ENCODE peak calls at places on chromosomes 3 and 15, in six cellular contexts. P is endothelial cell, S is PC-3, O is tibial nerve, I is IMR-90, J is dorsolateral prefrontal cortex. K is an unnamed sample.

GRCh38 chr3:183249006-183249718 is 3.9 kb upstream of the B3GNT5 start:
- DNase-seq in P (no peak), S (no peak), O (no peak), I (no peak), J (no peak), K (no peak)

GRCh38 chr15:50137893-50138292 is 18.9 kb upstream of the ATP8B4 start:
- DNase-seq in P (no peak), S (no peak), O (no peak), I (peak), J (no peak), K (no peak)

GRCh38 chr3:73716418-73716817 is 91.7 kb upstream of the PDZRN3 start:
- DNase-seq in P (no peak), S (peak), O (no peak), I (peak), J (no peak), K (no peak)

GRCh38 chr15:88745696-88746095 is 57.5 kb upstream of the ACAN start:
- DNase-seq in P (no peak), S (peak), O (no peak), I (peak), J (no peak), K (no peak)

GRCh38 chr15:68484696-68485400 is 52.9 kb upstream of the ITGA11 start:
- DNase-seq in P (no peak), S (no peak), O (no peak), I (peak), J (no peak), K (no peak)

GRCh38 chr15:96487245-96487644 is 156.7 kb downstream of the NR2F2 start:
- DNase-seq in P (no peak), S (no peak), O (no peak), I (no peak), J (no peak), K (no peak)

GRCh38 chr3:156898296-156898880 is 72.2 kb downstream of the LEKR1 start:
- DNase-seq in P (no peak), S (no peak), O (no peak), I (no peak), J (no peak), K (no peak)

GRCh38 chr3:54071596-54071995 is 50.8 kb upstream of the CACNA2D3 start:
- DNase-seq in P (no peak), S (no peak), O (no peak), I (no peak), J (no peak), K (no peak)

GRCh38 chr3:197297020-197297419 is 1.4 kb downstream of the DLG1 start:
- DNase-seq in P (no peak), S (peak), O (no peak), I (no peak), J (no peak), K (no peak)

GRCh38 chr3:42507252-42507651 is 4.8 kb downstream of the VIPR1 start:
- DNase-seq in P (no peak), S (peak), O (no peak), I (no peak), J (peak), K (no peak)

GRCh38 chr15:81098884-81099601 is 35.0 kb upstream of the CFAP161 start:
- DNase-seq in P (peak), S (no peak), O (no peak), I (peak), J (no peak), K (no peak)

GRCh38 chr3:158097571-158098553 is 8.4 kb downstream of the SHOX2 start:
- DNase-seq in P (peak), S (peak), O (no peak), I (peak), J (peak), K (peak)

GRCh38 chr3:187186801-187187421 is 10.4 kb upstream of the RTP1 start:
- DNase-seq in P (no peak), S (peak), O (no peak), I (peak), J (no peak), K (no peak)

GRCh38 chr15:26081758-26082068 is 218.6 kb upstream of the ATP10A start:
- DNase-seq in P (no peak), S (no peak), O (no peak), I (no peak), J (no peak), K (no peak)

GRCh38 chr3:84547207-84547606 is 411.6 kb upstream of the CADM2 start:
- DNase-seq in P (no peak), S (peak), O (no peak), I (no peak), J (no peak), K (no peak)

GRCh38 chr3:156776046-156776445 is 50.1 kb upstream of the LEKR1 start:
- DNase-seq in P (peak), S (no peak), O (no peak), I (no peak), J (no peak), K (no peak)

GRCh38 chr15:25345943-25346342 is 92.9 kb downstream of the UBE3A start:
- DNase-seq in P (peak), S (no peak), O (no peak), I (peak), J (peak), K (no peak)

GRCh38 chr3:17009831-17010230 is 125.1 kb downstream of the PLCL2 start:
- DNase-seq in P (no peak), S (no peak), O (no peak), I (no peak), J (no peak), K (no peak)

GRCh38 chr3:139296141-139296718 is 47.6 kb upstream of the MRPS22 start:
- DNase-seq in P (no peak), S (no peak), O (no peak), I (no peak), J (no peak), K (no peak)

GRCh38 chr3:120536642-120537041 is 59.5 kb upstream of the NDUFB4 start:
- DNase-seq in P (no peak), S (no peak), O (no peak), I (no peak), J (no peak), K (no peak)

GRCh38 chr3:28348286-28348636 is 260 bp upstream of the ZCWPW2 start:
- DNase-seq in P (no peak), S (no peak), O (no peak), I (peak), J (peak), K (no peak)

GRCh38 chr3:28347374-28348285 is 891 bp upstream of the ZCWPW2 start:
- DNase-seq in P (no peak), S (peak), O (no peak), I (peak), J (peak), K (no peak)

GRCh38 chr3:28348637-28349396 is at the start of the genes AZI2 and ZCWPW2:
- DNase-seq in P (peak), S (peak), O (peak), I (peak), J (peak), K (peak)

GRCh38 chr3:28345690-28346089 is 2.8 kb upstream of the ZCWPW2 start:
- DNase-seq in P (no peak), S (no peak), O (no peak), I (no peak), J (no peak), K (no peak)

GRCh38 chr3:28349397-28350000 is 875 bp upstream of the AZI2 start:
- DNase-seq in P (no peak), S (peak), O (peak), I (peak), J (peak), K (no peak)
- TF ChIP-seq CTCF in P (no peak), S (peak), O (no peak), I (no peak), J (no peak), K (no peak)

DNA sequence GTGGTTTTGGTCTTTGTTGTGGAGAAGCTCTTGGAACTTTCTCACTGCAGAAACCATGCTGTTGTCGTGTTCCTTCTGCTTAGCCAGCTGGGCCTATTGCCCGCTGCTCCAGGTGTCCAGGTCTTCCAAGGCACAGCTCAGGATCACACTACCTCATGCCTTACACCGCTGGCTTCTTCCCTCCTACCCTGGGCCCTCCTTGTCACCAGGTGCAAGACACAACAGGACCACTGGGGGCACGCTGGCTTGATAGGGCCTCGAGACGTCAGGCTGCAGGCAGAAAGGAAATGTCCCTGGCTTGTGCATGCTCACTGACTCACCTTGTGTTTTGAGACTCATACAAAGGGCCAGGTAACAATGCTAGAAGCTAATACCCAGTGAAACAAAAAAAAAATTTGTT is 32.3 kb downstream of the PAQR9 start:
- DNase-seq in P (no peak), S (peak), O (no peak), I (no peak), J (no peak), K (peak)
- TF ChIP-seq CTCF in P (no peak), S (peak), O (no peak), I (no peak), J (no peak), K (peak)

GRCh38 chr3:12288466-12289129 is at the start of gene PPARG:
- DNase-seq in P (peak), S (peak), O (no peak), I (no peak), J (no peak), K (peak)

GRCh38 chr3:12287727-12288465 is 974 bp upstream of the PPARG start:
- DNase-seq in P (peak), S (peak), O (no peak), I (no peak), J (no peak), K (peak)

GRCh38 chr3:12286504-12286903 is 2.4 kb upstream of the PPARG start:
- DNase-seq in P (no peak), S (no peak), O (no peak), I (no peak), J (no peak), K (no peak)

GRCh38 chr3:12285003-12285555 is 3.8 kb upstream of the PPARG start:
- DNase-seq in P (no peak), S (no peak), O (no peak), I (no peak), J (no peak), K (no peak)

GRCh38 chr3:12286927-12287726 is 1.7 kb upstream of the PPARG start:
- DNase-seq in P (peak), S (peak), O (no peak), I (no peak), J (no peak), K (peak)
- TF ChIP-seq CTCF in P (no peak), S (no peak), O (no peak), I (no peak), J (no peak), K (no peak)

GRCh38 chr3:46455231-46456115 is 9.2 kb downstream of the LTF start:
- DNase-seq in P (no peak), S (no peak), O (no peak), I (no peak), J (no peak), K (no peak)

GRCh38 chr3:46453526-46454208 is 11.0 kb downstream of the LTF start:
- DNase-seq in P (no peak), S (no peak), O (no peak), I (no peak), J (no peak), K (no peak)

GRCh38 chr3:46456118-46456517 is 8.6 kb downstream of the LTF start:
- DNase-seq in P (no peak), S (no peak), O (no peak), I (no peak), J (no peak), K (no peak)

GRCh38 chr3:46454606-46455005 is 10.1 kb downstream of the LTF start:
- DNase-seq in P (no peak), S (no peak), O (no peak), I (no peak), J (no peak), K (no peak)

GRCh38 chr3:46454209-46454595 is 10.5 kb downstream of the LTF start:
- DNase-seq in P (no peak), S (no peak), O (no peak), I (no peak), J (no peak), K (no peak)
- TF ChIP-seq CTCF in P (no peak), S (no peak), O (no peak), I (no peak), J (no peak), K (no peak)

GRCh38 chr15:83446904-83447708 is at the start of gene SH3GL3:
- DNase-seq in P (peak), S (peak), O (peak), I (peak), J (peak), K (no peak)
- TF ChIP-seq CTCF in P (no peak), S (peak), O (no peak), I (peak), J (peak), K (no peak)

K was measured in GM10248.